ENCODE peak calls at places on chromosomes 5 and 9, in eight cellular contexts. E is sigmoid colon, B is Karpas-422, N is transverse colon, M is colonic mucosa, S is brain microvascular endothelial cell, F is MM.1S, J is GM23338. L is an unnamed sample. For H3K27me3, the result is how much of the 10 kb centered on the place peaks cover.

GRCh38 chr5:139100825-139101224 is 97.3 kb downstream of the SIL1 start:
- DNase-seq in S (peak), B (no peak), J (no peak), E (no peak), F (no peak), N (no peak), M (no peak), L (peak)

GRCh38 chr5:43802119-43802518 is 199.1 kb downstream of the NNT start:
- DNase-seq in N (no peak), J (no peak), S (peak), F (no peak), M (no peak), E (no peak), B (no peak), L (no peak)

GRCh38 chr5:72121052-72121451 is 13.8 kb downstream of the MAP1B start:
- DNase-seq in F (no peak), N (no peak), M (no peak), B (peak), S (no peak), J (peak), E (no peak), L (no peak)

GRCh38 chr5:21834863-21835262 is 1018.3 kb downstream of the CDH12 start:
- DNase-seq in B (no peak), S (no peak), N (no peak), M (no peak), E (no peak), J (no peak), F (no peak), L (no peak)

GRCh38 chr5:125489146-125489545 is 742.7 kb upstream of the ZNF608 start:
- DNase-seq in N (no peak), M (no peak), B (no peak), J (no peak), F (no peak), E (no peak), S (no peak), L (no peak)

GRCh38 chr9:73179594-73179993 is 27.9 kb downstream of the ANXA1 start:
- DNase-seq in B (no peak), S (no peak), N (no peak), E (no peak), J (no peak), F (no peak), M (no peak), L (no peak)

GRCh38 chr9:14218253-14218652 is 95.7 kb downstream of the NFIB start:
- DNase-seq in J (no peak), S (no peak), E (no peak), F (no peak), N (no peak), B (no peak), M (no peak), L (no peak)

GRCh38 chr5:103927739-103928138 is 365.1 kb upstream of the NUDT12 start:
- DNase-seq in M (no peak), J (peak), F (no peak), B (no peak), E (no peak), N (no peak), S (no peak), L (no peak)

GRCh38 chr9:81430727-81431126 is 258.6 kb downstream of the TLE1 start:
- DNase-seq in J (no peak), F (no peak), E (no peak), N (no peak), S (no peak), B (no peak), M (no peak), L (no peak)

GRCh38 chr9:84371737-84372136 is 31.2 kb upstream of the SLC28A3 start:
- DNase-seq in B (no peak), E (no peak), F (no peak), M (no peak), N (no peak), S (peak), J (no peak), L (no peak)

GRCh38 chr9:79346350-79347020 is 225.3 kb upstream of the TLE4 start:
- DNase-seq in N (no peak), J (no peak), S (peak), F (no peak), M (no peak), E (no peak), B (no peak), L (no peak)

DNA sequence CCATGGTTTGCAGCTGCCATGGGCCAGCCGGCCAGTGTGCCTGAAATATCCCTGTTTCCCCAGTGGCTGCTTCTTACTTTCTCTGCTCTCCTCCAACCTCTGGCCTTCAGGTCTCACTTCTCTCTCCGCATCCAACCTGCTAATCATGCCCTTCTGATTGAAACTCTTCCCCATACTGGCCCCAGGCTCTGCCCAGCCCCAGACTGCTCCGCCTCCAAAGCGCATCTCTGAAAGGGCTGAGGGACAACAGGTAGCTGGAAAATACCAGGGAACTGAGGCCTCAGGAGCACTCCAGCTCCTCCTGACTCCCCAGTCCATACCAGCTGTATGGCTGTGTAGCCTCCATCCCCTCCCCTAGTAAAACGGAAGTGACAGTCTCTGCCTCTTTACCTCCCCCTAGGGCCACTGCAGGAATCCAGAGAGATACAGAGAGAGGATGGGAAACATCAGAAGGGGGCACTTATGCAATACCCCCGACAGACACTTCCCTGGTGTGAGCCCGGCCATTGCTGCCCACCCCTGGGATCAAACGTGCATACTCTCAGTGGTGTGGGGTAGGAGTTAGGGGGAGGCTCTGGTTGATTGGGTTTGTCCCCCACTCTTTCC is 34.2 kb downstream of the PAX5 start:
- DNase-seq in N (no peak), J (peak), M (no peak), F (no peak), S (no peak), E (no peak), B (peak), L (no peak)
- H3K27me3 ChIP-seq in N (half or more), J (half or more), M (under half), F (under half), S (under half), E (half or more), B (under half), L (under half)

GRCh38 chr9:69175488-69175872 is 1.4 kb downstream of the TJP2 start:
- DNase-seq in E (no peak), B (no peak), S (no peak), J (no peak), F (no peak), N (no peak), M (no peak), L (no peak)
- H3K27me3 ChIP-seq in E (under half), B (under half), S (under half), J (under half), F (under half), N (under half), M (under half), L (under half)

GRCh38 chr5:91499943-91500531 is 116.9 kb upstream of the ARRDC3 start:
- DNase-seq in J (peak), B (peak), E (no peak), N (no peak), S (peak), M (no peak), F (peak), L (no peak)
- H3K27me3 ChIP-seq in J (under half), B (under half), E (under half), N (under half), S (under half), M (under half), F (under half), L (under half)

DNA sequence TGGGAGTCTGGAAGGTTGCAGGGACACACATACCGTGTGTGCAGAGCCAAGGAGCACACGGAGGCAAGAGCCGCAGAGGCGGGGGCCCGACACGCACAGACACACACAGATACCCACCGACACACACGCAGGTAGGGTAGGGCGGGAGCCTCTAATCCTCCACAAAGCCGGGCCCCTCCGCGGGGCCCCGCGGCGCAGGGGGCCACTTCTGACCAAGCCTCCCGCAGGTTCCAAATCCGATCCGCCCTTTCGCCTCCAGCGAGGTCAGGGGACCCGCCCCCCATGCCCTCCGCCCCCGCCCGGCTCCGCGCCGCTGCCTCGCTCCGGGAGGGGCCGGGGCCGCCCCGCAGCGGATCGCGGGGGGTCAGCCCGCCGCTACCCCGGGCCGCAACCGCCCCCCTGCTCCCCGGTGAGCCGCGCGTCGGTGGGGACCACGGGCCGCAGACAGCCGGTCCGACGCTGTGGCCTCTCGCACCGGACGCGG is 1.4 kb upstream of the LMX1B start:
- DNase-seq in E (peak), N (no peak), M (no peak), F (no peak), S (no peak), J (no peak), B (no peak), L (no peak)
- H3K27me3 ChIP-seq in E (half or more), N (half or more), M (half or more), F (half or more), S (half or more), J (half or more), B (under half), L (half or more)

DNA sequence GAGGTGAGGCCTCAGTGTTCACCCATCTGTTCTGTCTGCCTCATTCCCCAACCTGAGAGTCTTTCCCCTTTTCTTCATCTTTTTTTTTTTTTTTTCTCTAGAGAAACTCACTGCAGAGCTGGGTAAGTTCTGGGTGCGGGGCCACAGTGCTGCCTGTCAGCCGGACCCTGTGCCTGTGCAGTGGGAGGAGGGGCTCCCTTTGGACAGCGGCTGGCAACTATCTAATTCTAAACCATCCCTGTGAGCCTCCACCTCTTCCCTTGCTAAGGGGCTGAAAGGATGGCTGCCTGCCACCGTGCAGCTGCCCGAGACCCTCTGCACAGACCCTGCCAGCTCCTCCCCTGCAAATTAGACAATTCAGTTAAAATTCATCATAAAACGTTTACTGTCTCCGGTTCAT is 14.1 kb downstream of the BTNL9 start:
- DNase-seq in F (no peak), E (no peak), S (no peak), N (no peak), J (no peak), M (no peak), B (no peak), L (no peak)
- H3K27me3 ChIP-seq in F (half or more), E (half or more), S (half or more), N (half or more), J (half or more), M (half or more), B (under half), L (half or more)

GRCh38 chr9:5749306-5749705 is 83.6 kb downstream of the ERMP1 start:
- DNase-seq in M (no peak), J (no peak), E (no peak), B (no peak), S (no peak), F (no peak), N (no peak), L (no peak)

GRCh38 chr9:5743109-5743508 is 89.8 kb downstream of the ERMP1 start:
- DNase-seq in J (no peak), S (no peak), E (no peak), N (no peak), B (no peak), F (no peak), M (no peak), L (no peak)

GRCh38 chr9:5750569-5750968 is 82.3 kb downstream of the ERMP1 start:
- DNase-seq in S (no peak), J (no peak), E (no peak), F (peak), N (no peak), B (no peak), M (no peak), L (no peak)

GRCh38 chr9:5748438-5748837 is 84.5 kb downstream of the ERMP1 start:
- DNase-seq in M (no peak), B (no peak), N (no peak), S (no peak), F (no peak), J (no peak), E (no peak), L (no peak)
- H3K27me3 ChIP-seq in M (under half), B (under half), N (under half), S (under half), F (under half), J (under half), E (under half), L (under half)

DNA sequence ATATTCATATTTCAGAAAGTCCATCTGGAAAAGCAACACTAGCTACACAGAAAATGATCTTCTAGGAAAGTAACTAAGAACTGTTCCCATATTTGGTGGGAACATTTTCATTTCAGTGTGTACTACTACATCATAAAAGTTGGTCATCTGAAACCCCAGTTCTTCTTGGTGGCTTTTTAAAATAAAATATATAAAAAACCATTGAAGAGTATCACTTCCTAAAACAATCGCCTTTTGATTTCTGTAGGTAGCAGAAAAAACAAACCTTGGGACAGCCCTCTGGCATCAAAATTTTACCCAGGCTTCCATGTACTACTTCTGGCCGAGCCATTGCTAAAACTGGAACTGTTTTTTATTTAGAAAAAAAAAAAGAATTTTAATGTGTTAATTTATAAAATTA is 158.5 kb downstream of the MLLT3 start:
- DNase-seq in B (no peak), N (no peak), F (no peak), E (no peak), M (no peak), S (no peak), J (no peak), L (no peak)
- H3K27me3 ChIP-seq in B (under half), N (under half), F (under half), E (under half), M (under half), S (under half), J (under half), L (under half)

DNA sequence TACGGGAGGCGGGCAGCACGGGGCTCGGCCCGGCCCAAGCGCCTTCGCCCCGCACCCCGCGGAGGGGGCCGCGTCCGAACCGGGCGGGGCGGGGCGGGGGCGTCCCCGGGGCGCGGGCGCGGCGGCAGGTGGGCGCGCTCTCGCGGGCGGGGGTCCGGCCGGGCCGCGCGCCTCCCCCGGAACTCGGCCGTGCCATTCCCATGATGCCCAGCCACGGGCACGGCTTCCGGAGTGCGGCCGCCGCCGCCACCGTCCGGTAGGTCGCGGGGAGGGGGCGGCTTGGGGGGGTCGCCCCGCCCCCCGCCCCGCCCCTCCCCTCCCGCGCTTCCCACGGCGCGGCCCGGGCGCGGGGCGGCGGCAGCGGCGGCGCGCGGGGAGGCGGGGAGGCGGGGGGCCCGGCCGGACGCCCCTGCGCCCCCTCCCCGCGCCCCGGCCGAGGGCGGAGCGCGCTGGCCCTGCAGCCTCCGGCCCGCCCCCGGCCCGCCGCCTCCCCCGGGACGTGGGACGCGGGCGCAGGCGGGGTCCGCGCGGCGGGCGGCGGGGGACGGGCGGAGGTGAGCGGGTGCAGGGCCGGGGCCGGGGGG is at the start of gene PPP1R26:
- DNase-seq in J (peak), S (no peak), B (no peak), E (no peak), M (no peak), N (peak), F (peak), L (no peak)
- H3K27me3 ChIP-seq in J (under half), S (under half), B (under half), E (under half), M (under half), N (under half), F (under half), L (under half)

GRCh38 chr5:170056561-170057267 is 49.0 kb upstream of the FOXI1 start:
- DNase-seq in F (no peak), N (no peak), B (no peak), E (no peak), J (no peak), S (no peak), M (no peak), L (no peak)

GRCh38 chr5:170059221-170059620 is 46.5 kb upstream of the FOXI1 start:
- DNase-seq in S (no peak), B (no peak), F (no peak), E (no peak), J (no peak), M (no peak), N (no peak), L (no peak)

GRCh38 chr5:170055606-170056005 is 50.1 kb upstream of the FOXI1 start:
- DNase-seq in N (no peak), E (no peak), M (no peak), F (no peak), J (no peak), S (no peak), B (no peak), L (no peak)

GRCh38 chr5:170053896-170054295 is 51.8 kb upstream of the FOXI1 start:
- DNase-seq in B (no peak), J (no peak), F (no peak), N (no peak), S (no peak), E (no peak), M (no peak), L (no peak)

DNA sequence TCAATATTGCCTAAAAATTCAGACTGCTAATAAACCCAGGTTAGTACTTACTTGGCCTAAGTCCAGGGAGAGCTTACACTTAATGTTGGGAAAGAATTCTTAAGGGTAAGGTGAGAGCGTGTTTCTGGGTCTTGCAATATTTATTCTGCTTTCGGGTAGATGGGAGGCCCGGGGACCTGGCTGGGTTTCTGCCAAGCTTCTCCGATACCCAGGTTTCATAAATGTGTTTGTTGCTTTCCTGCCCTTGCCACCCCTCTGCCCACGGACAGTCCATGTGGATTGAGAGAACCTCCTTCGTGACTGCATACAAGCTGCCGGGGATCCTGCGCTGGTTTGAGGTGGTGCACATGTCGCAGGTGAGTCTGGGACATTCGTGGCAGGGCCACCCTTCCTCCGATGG is 48.4 kb upstream of the FOXI1 start:
- DNase-seq in N (no peak), M (no peak), J (no peak), E (peak), B (no peak), S (no peak), F (no peak), L (no peak)
- H3K27me3 ChIP-seq in N (under half), M (under half), J (under half), E (under half), B (under half), S (under half), F (under half), L (under half)

L was measured in gastrocnemius medialis.